ENCODE peak calls at places on chromosomes 11 and 22, in five cellular contexts. W is H1, E is K562, P is HepG2, D is NT2/D1. F is an unnamed sample.

GRCh38 chr11:117856252-117856651 is 20.2 kb downstream of the FXYD6 start:
- DNase-seq in W (no peak), P (no peak), D (no peak), E (no peak), F (no peak)

GRCh38 chr11:29159552-29160465 is 857.0 kb downstream of the KCNA4 start:
- DNase-seq in P (peak; percentile 20), W (peak; percentile 56), D (peak; percentile 42), E (peak; percentile 12), F (peak; percentile 31)

GRCh38 chr11:108620958-108621772 is 27.6 kb upstream of the EXPH5 start:
- DNase-seq in P (no peak), E (no peak), W (no peak), D (no peak), F (no peak)

GRCh38 chr11:59560702-59561469 is 49.5 kb downstream of the OR4D9 start:
- DNase-seq in E (peak; percentile 94), W (peak; percentile 76), D (no peak), P (peak; percentile 77), F (peak; percentile 83)

GRCh38 chr11:123255909-123256308 is 60.9 kb upstream of the CLMP start:
- DNase-seq in W (peak; percentile 56), E (no peak), P (no peak), D (no peak), F (no peak)

GRCh38 chr22:43563571-43563970 is 151.8 kb downstream of the MPPED1 start:
- DNase-seq in E (no peak), D (no peak), W (no peak), P (no peak), F (no peak)

GRCh38 chr11:46557684-46558151 is 36.1 kb downstream of the AMBRA1 start:
- DNase-seq in E (peak; percentile 66), D (no peak), P (peak; percentile 73), W (no peak), F (peak; percentile 29)

GRCh38 chr11:134759855-134760254 is 347.8 kb upstream of the B3GAT1 start:
- DNase-seq in W (no peak), D (no peak), E (no peak), P (no peak), F (no peak)

GRCh38 chr11:111417766-111418435 is 38.8 kb upstream of the POU2AF1 start:
- DNase-seq in P (no peak), D (no peak), W (no peak), E (no peak), F (no peak)

GRCh38 chr11:119029069-119029339 is 1.7 kb downstream of the SLC37A4 start:
- DNase-seq in P (no peak), W (no peak), E (peak; percentile 68), D (no peak), F (no peak)

GRCh38 chr11:57646756-57647303 is 2.9 kb downstream of the YPEL4 start:
- DNase-seq in D (no peak), W (peak; percentile 76), P (no peak), E (no peak), F (no peak)

GRCh38 chr11:86594746-86595145 is 77.7 kb downstream of the ME3 start:
- DNase-seq in P (no peak), E (no peak), D (no peak), W (no peak), F (no peak)

GRCh38 chr11:73240190-73240781 is 22.2 kb downstream of the P2RY2 start:
- DNase-seq in P (no peak), W (no peak), E (no peak), D (no peak), F (no peak)

GRCh38 chr11:6385046-6385777 is 5.1 kb upstream of the SMPD1 start:
- DNase-seq in E (no peak), P (no peak), W (no peak), D (peak; percentile 49), F (no peak)

GRCh38 chr22:30176431-30176830 is 70.1 kb downstream of the LIF start:
- DNase-seq in E (no peak), P (no peak), D (no peak), W (no peak), F (no peak)

GRCh38 chr11:9530020-9530628 is 43.3 kb upstream of the WEE1 start:
- DNase-seq in P (no peak), W (peak; percentile 42), E (peak; percentile 60), D (no peak), F (no peak)

GRCh38 chr22:37925767-37926166 is 19.7 kb downstream of the MICALL1 start:
- DNase-seq in E (no peak), W (no peak), P (no peak), D (no peak), F (no peak)

GRCh38 chr11:110471315-110471714 is 41.6 kb downstream of the FDX1 start:
- DNase-seq in P (no peak), W (no peak), E (no peak), D (no peak), F (no peak)

GRCh38 chr11:30585892-30586250 is 282 bp downstream of the MPPED2 start:
- DNase-seq in E (no peak), D (no peak), W (no peak), P (no peak), F (no peak)

GRCh38 chr22:19060356-19061009 is 61.7 kb downstream of the DGCR2 start:
- DNase-seq in P (no peak), D (no peak), E (no peak), W (no peak), F (no peak)

GRCh38 chr11:64245797-64246623 is 733 bp downstream of the PPP1R14B start:
- DNase-seq in E (peak; percentile 85), D (no peak), W (no peak), P (peak; percentile 58), F (no peak)

GRCh38 chr11:124068711-124069110 is 27.6 kb upstream of the OR10G7 start:
- DNase-seq in E (no peak), W (no peak), D (no peak), P (no peak), F (no peak)

GRCh38 chr11:48034926-48035876 is 54.8 kb downstream of the PTPRJ start:
- DNase-seq in D (no peak), E (no peak), W (no peak), P (no peak), F (no peak)

GRCh38 chr11:47259178-47259977 is 1.6 kb downstream of the NR1H3 start:
- DNase-seq in D (no peak), P (peak; percentile 46), W (peak; percentile 85), E (peak; percentile 68), F (no peak)

GRCh38 chr11:73875380-73875779 is 1.3 kb downstream of the COA4 start:
- DNase-seq in P (no peak), D (no peak), E (no peak), W (no peak), F (no peak)

GRCh38 chr11:2794947-2795346 is 90.6 kb downstream of the CDKN1C start:
- DNase-seq in P (no peak), E (no peak), D (no peak), W (no peak), F (no peak)

GRCh38 chr11:122104381-122104780 is 11.6 kb downstream of the BLID start:
- DNase-seq in E (no peak), W (no peak), D (no peak), P (no peak), F (no peak)

GRCh38 chr11:31873115-31873514 is 62.0 kb upstream of the PAX6 start:
- DNase-seq in D (no peak), E (no peak), W (no peak), P (no peak), F (no peak)

GRCh38 chr11:2724653-2725366 is 25.0 kb upstream of the KCNQ1OT1 start:
- DNase-seq in P (no peak), W (no peak), D (no peak), E (no peak), F (no peak)

GRCh38 chr11:64867748-64868462 is 10.5 kb downstream of the EHD1 start:
- DNase-seq in D (no peak), W (no peak), P (no peak), E (no peak), F (no peak)

GRCh38 chr22:40396882-40397281 is 26.5 kb downstream of the SGSM3 start:
- DNase-seq in E (no peak), P (no peak), W (peak; percentile 53), D (no peak), F (no peak)

GRCh38 chr22:22425783-22426624 is 82.5 kb downstream of the ZNF280B start:
- DNase-seq in P (peak; percentile 63), E (no peak), W (no peak), D (no peak), F (no peak)
- TF ChIP-seq ZNF274 in P (no peak), E (no peak), W (no peak), D (no peak), F (no peak)

DNA sequence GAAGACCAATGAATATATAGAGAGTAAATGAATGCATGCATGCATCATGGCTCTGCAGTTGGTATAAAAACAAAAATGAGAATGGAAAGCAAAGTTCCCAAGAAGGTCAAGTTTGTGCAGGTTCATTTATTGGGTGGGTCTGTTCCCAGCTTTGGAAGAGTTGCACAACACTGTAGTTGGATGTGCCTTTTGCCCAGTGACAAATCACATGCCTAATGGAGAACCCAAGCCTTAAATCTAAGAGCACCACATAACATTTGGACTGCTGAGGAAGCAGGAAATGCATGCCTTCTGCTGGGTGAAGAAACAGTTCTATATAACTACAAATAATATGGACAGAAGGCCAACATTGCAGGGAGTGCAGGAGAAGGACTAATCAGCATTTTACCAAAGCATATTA is 30.6 kb downstream of the PRCP start:
- DNase-seq in E (no peak), P (no peak), W (no peak), D (no peak), F (no peak)
- TF ChIP-seq ZNF274 in E (no peak), P (no peak), W (no peak), D (no peak), F (no peak)

DNA sequence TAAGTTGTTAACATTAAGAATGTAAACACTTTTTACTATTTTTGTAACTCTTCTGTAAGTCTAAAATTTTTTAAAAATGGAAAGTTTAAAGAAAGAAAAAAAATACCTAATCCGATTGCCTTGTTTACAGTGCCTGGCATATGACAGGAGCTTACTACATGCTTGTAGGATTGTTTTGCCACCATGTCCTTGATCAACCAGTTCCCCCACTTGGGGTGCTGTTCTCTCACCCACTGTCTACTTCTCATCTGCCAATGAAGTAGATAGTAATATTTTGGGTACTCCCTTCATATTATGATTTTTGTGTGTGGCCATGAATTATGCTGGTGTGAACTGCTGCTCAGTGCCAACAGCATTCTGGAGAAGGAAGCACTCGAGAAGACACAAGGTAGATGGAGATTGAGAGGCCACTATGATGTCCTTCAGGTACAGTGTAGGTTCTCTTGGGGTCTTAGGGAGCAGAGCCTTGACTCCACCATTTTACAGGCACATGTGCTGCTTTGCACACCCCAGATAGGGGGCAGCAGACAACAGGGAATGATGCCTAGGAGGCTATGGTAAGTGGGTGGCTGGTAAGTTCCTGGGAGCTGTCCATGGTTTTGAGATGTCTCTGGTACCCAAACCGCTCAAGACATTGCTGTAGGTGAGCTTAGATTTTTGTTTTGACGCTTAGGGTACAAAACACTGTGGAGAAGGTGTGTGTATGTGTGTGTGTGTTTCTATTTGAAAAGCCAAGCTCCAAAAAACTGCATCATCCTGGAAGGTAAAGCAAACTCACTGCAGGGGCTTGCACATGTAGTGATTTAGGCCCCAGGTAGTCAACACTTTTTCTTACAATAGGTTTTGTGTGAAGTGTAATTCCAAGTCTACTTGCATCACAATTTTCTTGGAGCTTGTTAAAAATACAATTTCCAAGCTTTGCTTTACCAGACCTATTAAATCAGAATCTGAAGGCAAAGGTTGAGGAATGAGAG is 494.5 kb upstream of the LARGE1 start:
- DNase-seq in W (peak; percentile 77), D (peak; percentile 86), E (peak; percentile 41), P (peak; percentile 84), F (peak; percentile 4)
- TF ChIP-seq ZNF274 in W (no peak), D (no peak), E (no peak), P (no peak), F (no peak)

DNA sequence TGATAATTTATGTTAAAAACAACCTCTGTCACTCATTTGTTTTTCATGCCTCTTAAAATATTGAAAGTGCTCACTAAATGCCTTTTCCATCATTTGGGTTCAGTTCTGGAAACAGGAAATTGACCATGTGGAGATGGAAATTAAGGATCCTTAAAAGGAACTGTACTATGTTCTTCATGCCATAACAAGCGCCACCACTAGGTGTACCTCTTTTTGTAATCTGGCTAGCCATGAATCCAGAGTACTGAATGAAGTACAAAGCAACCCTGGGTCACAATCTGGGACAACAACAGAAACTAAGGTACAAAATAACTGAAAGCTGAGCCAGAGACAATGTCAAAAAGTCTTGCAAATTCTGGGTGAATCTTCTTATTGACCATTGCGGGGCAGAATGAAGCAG is 559.1 kb downstream of the FAM181B start:
- DNase-seq in W (peak; percentile 46), E (peak; percentile 0), P (peak; percentile 4), D (peak; percentile 8), F (no peak)
- TF ChIP-seq ZNF274 in W (no peak), E (no peak), P (no peak), D (no peak), F (no peak)

F was measured in HCT116.